ENCODE peak calls at places on chromosomes 11 and 22, in four cellular contexts. R is CD8-positive, alpha-beta T cell; J is naive thymus-derived CD8-positive, alpha-beta T cell; M is AG08395. C is an unnamed sample.

GRCh38 chr11:100830295-100830694 is 143.2 kb downstream of the ARHGAP42 start:
- DNase-seq in R (no peak), J (no peak), M (no peak), C (no peak)

GRCh38 chr22:30857791-30858190 is 110.8 kb downstream of the MORC2 start:
- DNase-seq in R (no peak), J (no peak), M (no peak), C (no peak)

GRCh38 chr11:78205256-78205655 is 16.5 kb downstream of the USP35 start:
- DNase-seq in R (no peak), J (no peak), M (no peak), C (no peak)

GRCh38 chr22:34966980-34967379 is 99.0 kb upstream of the ISX start:
- DNase-seq in R (no peak), J (no peak), M (peak), C (no peak)

GRCh38 chr11:35427158-35427557 is 7.8 kb upstream of the SLC1A2 start:
- DNase-seq in R (no peak), J (no peak), M (peak), C (no peak)

GRCh38 chr11:114076974-114077373 is 17.5 kb downstream of the ZBTB16 start:
- DNase-seq in R (no peak), J (no peak), M (no peak), C (no peak)

GRCh38 chr11:66983275-66983924 is 8.3 kb downstream of the C11orf86 start:
- DNase-seq in R (no peak), J (no peak), M (no peak), C (no peak)

GRCh38 chr11:120710354-120711187 is 199.0 kb downstream of the GRIK4 start:
- DNase-seq in R (no peak), J (no peak), M (peak), C (no peak)

GRCh38 chr11:96105197-96105895 is 181.4 kb upstream of the MTMR2 start:
- DNase-seq in R (no peak), J (peak), M (no peak), C (no peak)

GRCh38 chr22:23579280-23579679 is 810 bp downstream of the IGLL1 start:
- DNase-seq in R (no peak), J (no peak), M (no peak), C (no peak)

GRCh38 chr11:91981995-91982394 is 242.6 kb upstream of the FAT3 start:
- DNase-seq in R (no peak), J (no peak), M (peak), C (no peak)